ENCODE peak calls at places on chromosomes 16 and 17, in six cellular contexts. B, V, N, J, X and K are unnamed samples.

GRCh38 chr16:6629110-6629509 is 703.5 kb upstream of the RBFOX1 start:
- DNase-seq in B (no peak), V (no peak), N (no peak), J (no peak), X (no peak), K (no peak)

GRCh38 chr17:36608794-36609497 is 7.6 kb downstream of the MRM1 start:
- DNase-seq in B (peak), V (peak), N (no peak), J (no peak), X (no peak), K (peak)

GRCh38 chr16:84548971-84549844 is 44.7 kb upstream of the MEAK7 start:
- DNase-seq in B (no peak), V (no peak), N (peak), J (peak), X (no peak), K (no peak)

GRCh38 chr16:27762441-27762840 is 212.5 kb downstream of the KATNIP start:
- DNase-seq in B (no peak), V (no peak), N (no peak), J (no peak), X (peak), K (peak)

GRCh38 chr16:48444574-48444973 is 59.4 kb upstream of the SIAH1 start:
- DNase-seq in B (no peak), V (no peak), N (no peak), J (no peak), X (peak), K (peak)

GRCh38 chr16:56197227-56197992 is 6.1 kb downstream of the GNAO1 start:
- DNase-seq in B (no peak), V (no peak), N (no peak), J (no peak), X (no peak), K (no peak)

GRCh38 chr16:14219983-14220382 is 148.9 kb downstream of the MRTFB start:
- DNase-seq in B (no peak), V (no peak), N (no peak), J (no peak), X (no peak), K (no peak)

GRCh38 chr16:17460890-17461289 is 9.9 kb downstream of the XYLT1 start:
- DNase-seq in B (no peak), V (no peak), N (no peak), J (no peak), X (no peak), K (peak)

GRCh38 chr16:84458606-84459516 is 45.6 kb downstream of the MEAK7 start:
- DNase-seq in B (no peak), V (no peak), N (no peak), J (no peak), X (no peak), K (no peak)

GRCh38 chr16:57167951-57168350 is 17.9 kb downstream of the PSME3IP1 start:
- DNase-seq in B (no peak), V (no peak), N (no peak), J (no peak), X (peak), K (peak)